ENCODE peak calls at places on chromosomes 5 and 9, in nine cellular contexts. R is spleen, M is OCI-LY7, S is epithelial cell of esophagus, N is heart right ventricle, J is H9, E is foreskin fibroblast, U is GM13976, X is sigmoid colon. P is an unnamed sample.

GRCh38 chr5:16952968-16953671 is 17.0 kb upstream of the MYO10 start:
- DNase-seq in R (no peak), M (no peak), S (no peak), N (no peak), J (no peak), E (no peak), U (no peak), X (no peak), P (no peak)

GRCh38 chr5:111223790-111224560 is at the start of gene CAMK4:
- DNase-seq in R (peak), M (peak), S (peak), N (peak), J (peak), E (peak), U (peak), X (peak), P (peak)

GRCh38 chr5:139848508-139849100 is 53.0 kb downstream of the PSD2 start:
- DNase-seq in R (peak), M (no peak), S (no peak), N (peak), J (peak), E (no peak), U (no peak), X (no peak), P (peak)

GRCh38 chr5:76547242-76547890 is 75.8 kb downstream of the F2RL2 start:
- DNase-seq in R (no peak), M (peak), S (peak), N (no peak), J (no peak), E (no peak), U (peak), X (no peak), P (no peak)

GRCh38 chr9:20662156-20662555 is 21.9 kb upstream of the FOCAD start:
- DNase-seq in R (no peak), M (no peak), S (no peak), N (no peak), J (no peak), E (no peak), U (no peak), X (no peak), P (no peak)

GRCh38 chr9:1490341-1491115 is 440.4 kb downstream of the DMRT2 start:
- DNase-seq in R (no peak), M (no peak), S (peak), N (no peak), J (no peak), E (no peak), U (peak), X (no peak), P (no peak)

GRCh38 chr5:68086857-68087256 is 128.7 kb upstream of the PIK3R1 start:
- DNase-seq in R (no peak), M (no peak), S (no peak), N (peak), J (no peak), E (peak), U (no peak), X (peak), P (peak)

GRCh38 chr5:56449071-56449470 is 215.9 kb upstream of the ANKRD55 start:
- DNase-seq in R (no peak), M (no peak), S (no peak), N (no peak), J (no peak), E (no peak), U (no peak), X (no peak), P (no peak)

GRCh38 chr9:37262410-37262809 is 142.0 kb downstream of the ZCCHC7 start:
- DNase-seq in R (no peak), M (no peak), S (peak), N (no peak), J (no peak), E (peak), U (no peak), X (no peak), P (peak)

GRCh38 chr5:152811985-152812384 is 406.9 kb upstream of the NMUR2 start:
- DNase-seq in R (no peak), M (no peak), S (peak), N (no peak), J (peak), E (no peak), U (no peak), X (no peak), P (peak)

GRCh38 chr5:164252-164651 is 27.0 kb upstream of the LRRC14B start:
- DNase-seq in R (peak), M (no peak), S (no peak), N (no peak), J (no peak), E (no peak), U (no peak), X (no peak), P (no peak)

GRCh38 chr5:112681481-112681908 is 56.2 kb upstream of the APC start:
- DNase-seq in R (no peak), M (no peak), S (no peak), N (no peak), J (no peak), E (no peak), U (no peak), X (no peak), P (no peak)
- TF ChIP-seq CTCF in R (no peak), M (no peak), S (no peak), N (no peak), J (no peak), E (no peak), U (no peak), X (no peak), P (no peak)

DNA sequence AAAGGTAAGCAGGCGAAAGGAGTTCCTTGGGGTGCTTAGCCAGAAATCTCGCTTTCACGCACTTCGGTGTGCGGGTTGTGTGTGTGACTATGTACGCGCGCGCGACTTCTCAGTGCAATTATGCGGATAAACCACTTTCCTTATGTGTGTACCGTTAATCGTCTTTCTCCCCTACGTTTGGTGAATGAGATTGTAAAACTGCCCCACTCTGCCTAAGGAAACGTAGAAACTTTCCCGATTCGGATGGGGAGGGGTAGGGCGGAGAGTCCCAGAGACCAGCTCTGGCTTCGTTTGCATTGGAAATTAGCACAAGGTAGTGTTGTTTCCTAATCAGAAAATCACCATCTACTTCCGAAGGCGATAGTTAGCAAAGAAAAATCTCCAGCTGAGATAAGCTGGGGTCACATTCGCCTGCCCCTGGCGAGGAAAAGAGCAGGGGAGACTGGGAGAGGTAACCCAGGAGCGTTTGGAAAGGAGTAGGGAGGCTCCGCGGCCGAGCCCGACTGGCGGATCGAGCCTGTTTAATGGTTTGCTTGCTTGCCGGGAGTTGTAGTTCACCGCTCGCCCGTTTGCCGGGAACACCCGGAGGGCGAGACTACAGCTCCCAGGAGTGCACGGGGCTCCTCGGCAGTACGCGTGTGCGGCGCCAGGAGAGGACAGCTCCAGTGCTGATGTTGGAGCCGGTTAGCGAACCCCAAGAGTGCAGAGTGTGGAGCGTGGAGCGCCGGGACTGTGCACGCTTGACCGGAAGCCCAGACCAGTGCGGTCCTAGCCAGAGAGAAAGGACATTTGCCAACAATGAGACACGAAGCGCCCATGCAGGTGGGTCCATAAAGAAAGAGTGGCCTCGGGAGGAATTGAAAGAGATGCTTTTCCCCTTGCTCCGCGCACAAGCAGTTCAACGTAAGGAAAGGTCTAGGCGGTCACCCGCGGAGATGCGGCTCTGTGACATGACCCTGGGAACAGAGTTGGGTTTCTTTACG is at the start of gene RAB3C:
- DNase-seq in R (peak), M (no peak), S (peak), N (peak), J (peak), E (peak), U (peak), X (peak), P (peak)
- TF ChIP-seq CTCF in R (peak), M (no peak), S (peak), N (no peak), J (no peak), E (no peak), U (no peak), X (no peak), P (no peak)

DNA sequence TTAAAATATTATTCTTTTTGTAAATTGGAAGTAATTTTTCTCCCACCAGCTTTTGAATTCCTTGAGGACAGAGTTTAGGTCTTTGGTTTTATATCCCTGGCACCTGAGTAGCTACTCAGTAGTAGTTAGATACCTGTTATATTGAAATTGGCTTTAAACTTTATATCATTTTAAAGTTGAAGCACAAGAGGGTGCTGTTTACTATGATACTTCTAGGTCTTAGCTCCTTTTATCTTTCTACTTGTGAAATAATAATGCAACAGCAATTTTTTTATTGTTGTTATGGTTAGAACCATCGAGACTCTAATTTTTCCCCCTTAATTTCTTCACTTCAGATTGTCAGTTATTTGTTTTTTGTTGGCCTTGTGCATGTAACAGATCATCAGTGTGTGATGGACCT is 46.3 kb downstream of the AP3S1 start:
- DNase-seq in R (no peak), M (no peak), S (peak), N (no peak), J (no peak), E (no peak), U (no peak), X (no peak), P (peak)
- TF ChIP-seq CTCF in R (no peak), M (peak), S (no peak), N (peak), J (no peak), E (no peak), U (no peak), X (no peak), P (peak)

DNA sequence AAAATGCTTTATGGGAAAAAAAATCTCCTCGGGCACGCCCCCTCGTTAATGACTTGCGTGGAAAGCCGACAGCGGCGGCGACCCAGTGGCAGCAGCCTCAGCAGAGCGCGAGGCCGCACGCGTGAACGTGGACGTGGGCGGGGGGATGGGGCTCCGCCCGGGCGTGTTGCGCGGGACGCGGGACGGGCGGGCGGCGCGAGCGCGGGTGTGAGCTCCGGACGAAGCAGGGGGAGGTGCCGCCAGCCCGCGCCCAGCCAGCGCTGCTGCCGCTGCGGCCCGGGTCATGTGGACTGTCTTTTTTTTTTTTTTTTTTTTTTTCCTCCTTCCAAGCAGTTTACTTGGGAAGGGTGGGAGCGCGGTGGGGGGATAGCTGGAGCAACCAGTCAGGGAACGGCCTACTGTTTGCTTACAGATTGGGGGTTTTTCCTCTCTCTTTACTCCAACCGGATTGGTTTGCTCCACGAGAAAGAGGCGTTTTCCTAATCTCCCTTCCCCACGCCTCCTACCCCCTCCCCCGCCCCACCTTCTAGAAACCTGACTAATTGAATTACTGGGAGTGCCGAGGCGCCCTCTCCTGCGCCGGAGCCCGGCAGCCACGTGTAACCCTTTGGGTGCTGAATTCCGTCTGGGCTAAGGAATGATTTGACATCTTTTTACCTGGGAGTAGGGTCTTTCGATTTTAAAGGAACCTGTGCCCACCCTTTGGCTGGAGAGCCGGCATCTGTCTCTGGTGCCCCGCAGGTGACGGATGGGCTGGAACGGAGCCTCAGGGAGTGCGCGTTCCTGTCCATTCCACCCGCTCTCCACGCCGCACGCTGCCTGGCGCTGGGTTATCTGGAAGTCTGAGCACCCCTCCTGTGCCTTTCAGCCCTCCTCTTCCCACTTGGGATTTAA is 1.7 kb upstream of the EFNA5 start:
- DNase-seq in R (peak), M (peak), S (peak), N (peak), J (peak), E (peak), U (peak), X (peak), P (peak)
- TF ChIP-seq CTCF in R (no peak), M (no peak), S (no peak), N (no peak), J (no peak), E (no peak), U (no peak), X (no peak), P (no peak)

GRCh38 chr5:161676109-161676508 is 9.4 kb upstream of the GABRA6 start:
- DNase-seq in R (no peak), M (peak), S (peak), N (no peak), J (peak), E (no peak), U (peak), X (no peak), P (no peak)
- TF ChIP-seq CTCF in R (no peak), M (peak), S (peak), N (no peak), J (peak), E (no peak), U (no peak), X (no peak), P (no peak)

GRCh38 chr5:102670224-102670836 is 84.8 kb upstream of the PAM start:
- DNase-seq in R (no peak), M (no peak), S (peak), N (peak), J (peak), E (no peak), U (peak), X (no peak), P (peak)
- TF ChIP-seq CTCF in R (no peak), M (peak), S (peak), N (peak), J (peak), E (peak), U (peak), X (peak), P (peak)

DNA sequence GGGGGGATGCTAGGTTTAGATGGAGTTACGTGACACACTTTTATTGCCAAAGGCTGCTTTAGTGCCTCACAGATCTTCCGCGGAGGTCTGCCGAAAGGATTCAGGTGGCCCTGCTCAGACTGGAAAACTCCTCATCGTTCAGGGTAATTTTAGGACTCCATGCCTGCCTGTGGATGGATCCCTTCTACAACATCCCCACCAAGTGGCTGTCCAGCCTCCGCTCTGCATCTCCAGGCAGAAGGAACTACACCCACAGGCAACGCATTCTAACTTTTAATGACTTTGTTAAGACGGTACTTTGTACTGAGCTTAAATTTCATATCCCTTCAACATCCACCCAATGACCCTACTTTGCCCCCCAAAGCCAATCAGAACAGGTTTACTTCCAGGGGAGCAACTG is 29.4 kb downstream of the ATPSCKMT start:
- DNase-seq in R (no peak), M (no peak), S (no peak), N (no peak), J (no peak), E (peak), U (no peak), X (no peak), P (no peak)
- TF ChIP-seq CTCF in R (no peak), M (no peak), S (no peak), N (peak), J (peak), E (peak), U (no peak), X (no peak), P (no peak)

GRCh38 chr9:127204771-127205470 is 59.7 kb upstream of the GARNL3 start:
- DNase-seq in R (peak), M (peak), S (no peak), N (no peak), J (peak), E (no peak), U (no peak), X (peak), P (peak)
- TF ChIP-seq CTCF in R (no peak), M (peak), S (peak), N (peak), J (peak), E (peak), U (peak), X (no peak), P (peak)

P was measured in fibroblast of pulmonary artery.